ENCODE peak calls at places on chromosomes 5 and 9, in five cellular contexts. One of them, this sample, is unnamed.

GRCh38 chr9:124658165-124659017 is 112.7 kb downstream of the NR6A1 start:
- DNase-seq in NCI-H1930: peak
- DNase-seq in RPMI7951: peak
- DNase-seq in stimulated activated CD8-positive, alpha-beta memory T cell treated with anti-CD3 and anti-CD28 coated beads, Interleukin-4, amount 100 ng/mL, for 48 hours: peak
- DNase-seq in uterus: peak
- DNase-seq in this sample: peak

GRCh38 chr5:77851229-77852067 is 75.3 kb upstream of the TBCA start:
- DNase-seq in NCI-H1930: no peak
- DNase-seq in RPMI7951: peak
- DNase-seq in stimulated activated CD8-positive, alpha-beta memory T cell treated with anti-CD3 and anti-CD28 coated beads, Interleukin-4, amount 100 ng/mL, for 48 hours: no peak
- DNase-seq in uterus: no peak
- DNase-seq in this sample: peak

GRCh38 chr9:136763649-136764035 is 676 bp downstream of the LCN15 start:
- DNase-seq in NCI-H1930: no peak
- DNase-seq in RPMI7951: no peak
- DNase-seq in stimulated activated CD8-positive, alpha-beta memory T cell treated with anti-CD3 and anti-CD28 coated beads, Interleukin-4, amount 100 ng/mL, for 48 hours: no peak
- DNase-seq in uterus: no peak
- DNase-seq in this sample: no peak

GRCh38 chr5:72817076-72817476 is 615 bp downstream of the TNPO1 start:
- DNase-seq in NCI-H1930: no peak
- DNase-seq in RPMI7951: peak
- DNase-seq in stimulated activated CD8-positive, alpha-beta memory T cell treated with anti-CD3 and anti-CD28 coated beads, Interleukin-4, amount 100 ng/mL, for 48 hours: no peak
- DNase-seq in uterus: peak
- DNase-seq in this sample: no peak

GRCh38 chr5:62143268-62144229 is 162.5 kb upstream of the KIF2A start:
- DNase-seq in NCI-H1930: no peak
- DNase-seq in RPMI7951: peak
- DNase-seq in stimulated activated CD8-positive, alpha-beta memory T cell treated with anti-CD3 and anti-CD28 coated beads, Interleukin-4, amount 100 ng/mL, for 48 hours: no peak
- DNase-seq in uterus: no peak
- DNase-seq in this sample: no peak

GRCh38 chr5:122984425-122984824 is 52.1 kb downstream of the PPIC start:
- DNase-seq in NCI-H1930: no peak
- DNase-seq in RPMI7951: no peak
- DNase-seq in stimulated activated CD8-positive, alpha-beta memory T cell treated with anti-CD3 and anti-CD28 coated beads, Interleukin-4, amount 100 ng/mL, for 48 hours: no peak
- DNase-seq in uterus: no peak
- DNase-seq in this sample: no peak

GRCh38 chr5:124746252-124746915 is at the start of gene ZNF608:
- DNase-seq in NCI-H1930: peak
- DNase-seq in RPMI7951: peak
- DNase-seq in stimulated activated CD8-positive, alpha-beta memory T cell treated with anti-CD3 and anti-CD28 coated beads, Interleukin-4, amount 100 ng/mL, for 48 hours: no peak
- DNase-seq in uterus: peak
- DNase-seq in this sample: no peak

GRCh38 chr9:78127271-78128225 is 95.9 kb upstream of the GNAQ start:
- DNase-seq in NCI-H1930: no peak
- DNase-seq in RPMI7951: no peak
- DNase-seq in stimulated activated CD8-positive, alpha-beta memory T cell treated with anti-CD3 and anti-CD28 coated beads, Interleukin-4, amount 100 ng/mL, for 48 hours: no peak
- DNase-seq in uterus: no peak
- DNase-seq in this sample: no peak

GRCh38 chr5:112143684-112144083 is 275.4 kb downstream of the EPB41L4A start:
- DNase-seq in NCI-H1930: no peak
- DNase-seq in RPMI7951: no peak
- DNase-seq in stimulated activated CD8-positive, alpha-beta memory T cell treated with anti-CD3 and anti-CD28 coated beads, Interleukin-4, amount 100 ng/mL, for 48 hours: no peak
- DNase-seq in uterus: no peak
- DNase-seq in this sample: no peak

GRCh38 chr9:101455656-101456235 is 20.2 kb upstream of the ALDOB start:
- DNase-seq in NCI-H1930: no peak
- DNase-seq in RPMI7951: no peak
- DNase-seq in stimulated activated CD8-positive, alpha-beta memory T cell treated with anti-CD3 and anti-CD28 coated beads, Interleukin-4, amount 100 ng/mL, for 48 hours: no peak
- DNase-seq in uterus: no peak
- DNase-seq in this sample: no peak

GRCh38 chr9:90773593-90773992 is 28.0 kb upstream of the SYK start:
- DNase-seq in NCI-H1930: no peak
- DNase-seq in RPMI7951: no peak
- DNase-seq in stimulated activated CD8-positive, alpha-beta memory T cell treated with anti-CD3 and anti-CD28 coated beads, Interleukin-4, amount 100 ng/mL, for 48 hours: no peak
- DNase-seq in uterus: no peak
- DNase-seq in this sample: no peak

GRCh38 chr9:89975586-89975985 is 370.8 kb downstream of the GADD45G start:
- DNase-seq in NCI-H1930: no peak
- DNase-seq in RPMI7951: no peak
- DNase-seq in stimulated activated CD8-positive, alpha-beta memory T cell treated with anti-CD3 and anti-CD28 coated beads, Interleukin-4, amount 100 ng/mL, for 48 hours: no peak
- DNase-seq in uterus: no peak
- DNase-seq in this sample: no peak

GRCh38 chr5:158172005-158172404 is 313.1 kb upstream of the CLINT1 start:
- DNase-seq in NCI-H1930: no peak
- DNase-seq in RPMI7951: no peak
- DNase-seq in stimulated activated CD8-positive, alpha-beta memory T cell treated with anti-CD3 and anti-CD28 coated beads, Interleukin-4, amount 100 ng/mL, for 48 hours: no peak
- DNase-seq in uterus: no peak
- DNase-seq in this sample: no peak

GRCh38 chr9:70013598-70014196 is 30.0 kb upstream of the MAMDC2 start:
- DNase-seq in NCI-H1930: no peak
- DNase-seq in RPMI7951: peak
- DNase-seq in stimulated activated CD8-positive, alpha-beta memory T cell treated with anti-CD3 and anti-CD28 coated beads, Interleukin-4, amount 100 ng/mL, for 48 hours: no peak
- DNase-seq in uterus: peak
- DNase-seq in this sample: no peak

GRCh38 chr9:3118081-3118480 is 274.2 kb upstream of the PUM3 start:
- DNase-seq in NCI-H1930: no peak
- DNase-seq in RPMI7951: no peak
- DNase-seq in stimulated activated CD8-positive, alpha-beta memory T cell treated with anti-CD3 and anti-CD28 coated beads, Interleukin-4, amount 100 ng/mL, for 48 hours: no peak
- DNase-seq in uterus: no peak
- DNase-seq in this sample: no peak

GRCh38 chr5:179115307-179115706 is 55.1 kb downstream of the ZNF354C start:
- DNase-seq in NCI-H1930: no peak
- DNase-seq in RPMI7951: no peak
- DNase-seq in stimulated activated CD8-positive, alpha-beta memory T cell treated with anti-CD3 and anti-CD28 coated beads, Interleukin-4, amount 100 ng/mL, for 48 hours: no peak
- DNase-seq in uterus: no peak
- DNase-seq in this sample: no peak

This sample was measured in NCI-H187.